ENCODE peak calls at places on chromosomes 1 and 21, in seven cellular contexts. N is IMR-90, X is mesenchymal stem cell, B is mesendoderm, Z is H9, Y is trophoblast cell, A is H1. L is an unnamed sample.

GRCh38 chr21:46180079-46180722 is 4.1 kb downstream of the SPATC1L start:
- DNase-seq in X (no peak), Y (no peak), B (no peak), N (no peak), A (no peak), Z (no peak), L (no peak)

GRCh38 chr1:81808760-81809159 is 8.0 kb downstream of the ADGRL2 start:
- DNase-seq in N (no peak), B (peak), Y (peak), A (no peak), Z (no peak), X (peak), L (no peak)

GRCh38 chr1:210233495-210234253 is 1.1 kb downstream of the SERTAD4 start:
- DNase-seq in Y (peak), B (peak), Z (peak), A (peak), X (peak), N (peak), L (peak)

GRCh38 chr21:33754493-33754892 is 112.2 kb downstream of the ITSN1 start:
- DNase-seq in N (no peak), Z (no peak), A (no peak), X (no peak), B (no peak), Y (no peak), L (no peak)

GRCh38 chr1:33358771-33359503 is 38.0 kb upstream of the A3GALT2 start:
- DNase-seq in N (no peak), X (no peak), Y (no peak), A (no peak), B (no peak), Z (no peak), L (no peak)

GRCh38 chr1:218374401-218374848 is 29.3 kb downstream of the TGFB2 start:
- DNase-seq in Z (no peak), X (peak), B (no peak), N (peak), A (no peak), Y (no peak), L (no peak)

GRCh38 chr1:67300561-67300960 is 7.1 kb upstream of the IL12RB2 start:
- DNase-seq in Y (no peak), B (no peak), Z (no peak), N (no peak), X (no peak), A (no peak), L (no peak)

GRCh38 chr1:7650801-7651200 is 120.3 kb upstream of the VAMP3 start:
- DNase-seq in Y (no peak), A (no peak), B (peak), N (no peak), Z (no peak), X (no peak), L (no peak)

GRCh38 chr1:63888984-63889383 is 115.2 kb downstream of the ROR1 start:
- DNase-seq in Z (no peak), N (peak), X (peak), B (no peak), Y (no peak), A (no peak), L (no peak)

GRCh38 chr1:55472784-55473183 is 257.6 kb upstream of the USP24 start:
- DNase-seq in B (peak), A (no peak), Y (no peak), X (no peak), N (peak), Z (no peak), L (no peak)

GRCh38 chr1:225343618-225344017 is 84.2 kb downstream of the LBR start:
- DNase-seq in B (no peak), N (peak), A (no peak), X (peak), Y (peak), Z (no peak), L (no peak)

GRCh38 chr1:6162773-6163172 is 17.3 kb downstream of the CHD5 start:
- DNase-seq in N (no peak), B (peak), Z (peak), Y (no peak), A (no peak), X (no peak), L (no peak)

GRCh38 chr1:219621047-219621786 is 8.3 kb upstream of the ZC3H11B start:
- DNase-seq in A (no peak), B (no peak), Y (no peak), X (no peak), N (no peak), Z (no peak), L (no peak)

GRCh38 chr21:16587141-16587570 is 857.4 kb downstream of the USP25 start:
- DNase-seq in B (peak), X (no peak), Y (peak), A (no peak), Z (peak), N (peak), L (no peak)

GRCh38 chr1:227889863-227890405 is 57.8 kb downstream of the WNT9A start:
- DNase-seq in N (no peak), X (no peak), B (no peak), Y (no peak), Z (no peak), A (peak), L (no peak)

GRCh38 chr1:31523769-31524168 is 52.5 kb upstream of the TINAGL1 start:
- DNase-seq in B (no peak), N (no peak), X (peak), Y (peak), Z (no peak), A (no peak), L (no peak)

GRCh38 chr1:152869808-152870419 is 8.2 kb upstream of the SMCP start:
- DNase-seq in N (peak), B (peak), Z (peak), X (peak), Y (peak), A (peak), L (peak)

GRCh38 chr21:32597205-32597604 is 11.9 kb upstream of the TCP10L start:
- DNase-seq in B (no peak), Z (no peak), X (peak), A (no peak), N (peak), Y (peak), L (no peak)

GRCh38 chr1:34781071-34781843 is at the start of gene GJB3:
- DNase-seq in B (peak), Z (peak), Y (peak), X (no peak), A (peak), N (no peak), L (no peak)

GRCh38 chr1:31581821-31582810 is 5.8 kb downstream of the TINAGL1 start:
- DNase-seq in Z (no peak), X (no peak), B (peak), N (no peak), A (no peak), Y (peak), L (no peak)

GRCh38 chr1:49051647-49052046 is 275.0 kb upstream of the BEND5 start:
- DNase-seq in A (no peak), Y (peak), B (peak), N (no peak), Z (no peak), X (no peak), L (no peak)

GRCh38 chr1:41791667-41792484 is 126.8 kb downstream of the HIVEP3 start:
- DNase-seq in Y (no peak), B (no peak), X (no peak), A (no peak), Z (no peak), N (no peak), L (no peak)

GRCh38 chr1:39980555-39981313 is 25.8 kb downstream of the MFSD2A start:
- DNase-seq in A (no peak), X (no peak), B (peak), Z (no peak), N (no peak), Y (peak), L (no peak)

GRCh38 chr1:101190441-101190840 is 46.4 kb upstream of the S1PR1 start:
- DNase-seq in B (no peak), Y (no peak), X (peak), Z (no peak), N (peak), A (no peak), L (no peak)

GRCh38 chr21:30710499-30710898 is 8.1 kb downstream of the KRTAP21-3 start:
- DNase-seq in Z (no peak), N (no peak), A (no peak), X (no peak), B (no peak), Y (no peak), L (no peak)

GRCh38 chr1:46804926-46805325 is 6.1 kb downstream of the CYP4B1 start:
- DNase-seq in Z (no peak), A (no peak), B (no peak), X (no peak), N (no peak), Y (no peak), L (no peak)

GRCh38 chr1:46807046-46807972 is 8.5 kb downstream of the CYP4B1 start:
- DNase-seq in Y (no peak), N (no peak), B (no peak), Z (no peak), X (no peak), A (no peak), L (no peak)

GRCh38 chr1:46804027-46804889 is 5.4 kb downstream of the CYP4B1 start:
- DNase-seq in A (no peak), Z (no peak), Y (no peak), B (no peak), N (no peak), X (no peak), L (no peak)

GRCh38 chr1:46806196-46807020 is 7.6 kb downstream of the CYP4B1 start:
- DNase-seq in X (no peak), A (no peak), Y (peak), B (no peak), N (no peak), Z (no peak), L (no peak)

GRCh38 chr1:46805755-46806154 is 6.9 kb downstream of the CYP4B1 start:
- DNase-seq in B (no peak), A (no peak), N (no peak), Z (no peak), X (no peak), Y (no peak), L (no peak)
- H2BK5ac ChIP-seq in B (no peak), A (no peak), N (no peak), Z (no peak), X (no peak), Y (no peak), L (no peak)

GRCh38 chr1:57615956-57616355 is 192.1 kb upstream of the DAB1 start:
- DNase-seq in A (no peak), X (no peak), Y (no peak), Z (no peak), B (no peak), N (no peak), L (no peak)
- H2BK5ac ChIP-seq in A (no peak), X (no peak), Y (no peak), Z (no peak), B (no peak), N (no peak), L (no peak)

GRCh38 chr1:207404849-207405525 is 49.1 kb upstream of the CR2 start:
- DNase-seq in X (peak), N (peak), A (no peak), B (peak), Y (peak), Z (no peak), L (peak)
- H2BK5ac ChIP-seq in X (no peak), N (no peak), A (no peak), B (no peak), Y (no peak), Z (no peak), L (no peak)

DNA sequence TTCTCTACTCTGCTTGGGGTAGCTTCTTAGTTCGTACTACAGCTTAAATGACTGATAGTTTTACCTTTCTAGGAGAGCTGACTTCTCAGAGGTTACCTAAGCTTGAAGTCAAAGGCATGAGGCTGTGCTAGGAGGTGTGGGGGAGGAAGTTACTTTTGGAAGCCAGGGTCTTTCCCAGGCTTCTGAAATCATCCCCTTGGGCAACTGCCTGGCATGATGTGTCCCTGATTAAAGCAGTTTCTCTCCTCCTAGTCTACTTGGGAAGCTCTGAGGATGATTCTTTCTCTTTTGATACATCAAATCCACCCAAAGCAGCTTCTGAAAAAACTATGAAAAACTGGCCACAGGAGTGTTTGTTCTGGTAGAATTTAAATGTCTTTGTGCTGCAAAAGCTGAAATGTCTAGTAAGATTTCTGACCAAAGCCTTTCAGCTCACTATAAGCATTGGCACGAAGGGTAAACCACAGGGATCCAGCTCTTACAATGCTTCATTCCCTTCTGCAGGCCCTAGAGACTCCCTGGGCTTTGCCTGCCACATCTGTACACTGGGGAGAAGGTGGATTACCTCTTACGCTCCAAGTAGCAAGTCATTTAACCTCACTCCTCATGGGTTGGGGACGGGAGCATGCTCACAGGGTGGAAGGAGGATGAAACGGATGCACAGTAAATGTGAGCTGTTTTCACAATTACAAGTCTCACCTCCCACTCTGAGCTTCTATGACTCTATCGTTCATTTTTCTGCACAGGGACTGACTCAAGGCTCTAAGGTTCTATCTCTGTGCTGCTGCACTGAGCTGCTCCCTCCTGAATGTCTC is 59.6 kb downstream of the RUNX1 start:
- DNase-seq in A (no peak), Z (no peak), X (peak), B (no peak), N (no peak), Y (no peak), L (no peak)
- H2BK5ac ChIP-seq in A (no peak), Z (no peak), X (no peak), B (no peak), N (no peak), Y (no peak), L (no peak)

GRCh38 chr21:22743085-22743484 is 1744.9 kb downstream of the NCAM2 start:
- DNase-seq in X (no peak), Z (no peak), N (no peak), B (peak), Y (no peak), A (no peak), L (no peak)
- H2BK5ac ChIP-seq in X (no peak), Z (no peak), N (no peak), B (no peak), Y (no peak), A (no peak), L (no peak)

GRCh38 chr1:212104586-212105282 is 69.2 kb downstream of the DTL start:
- DNase-seq in B (no peak), A (no peak), N (no peak), Z (no peak), Y (no peak), X (no peak), L (no peak)
- H2BK5ac ChIP-seq in B (no peak), A (no peak), N (no peak), Z (no peak), Y (no peak), X (no peak), L (no peak)

GRCh38 chr1:25703041-25703440 is 86.5 kb downstream of the MAN1C1 start:
- DNase-seq in X (no peak), Z (no peak), A (no peak), B (no peak), Y (no peak), N (no peak), L (no peak)

GRCh38 chr1:25703671-25704637 is 87.4 kb downstream of the MAN1C1 start:
- DNase-seq in A (no peak), X (no peak), N (no peak), B (no peak), Z (no peak), Y (no peak), L (no peak)

GRCh38 chr1:25707280-25708016 is 90.9 kb downstream of the MAN1C1 start:
- DNase-seq in N (peak), Z (no peak), A (no peak), Y (no peak), X (peak), B (peak), L (no peak)

GRCh38 chr1:25705699-25706098 is 89.1 kb downstream of the MAN1C1 start:
- DNase-seq in X (no peak), N (no peak), B (no peak), A (no peak), Z (no peak), Y (no peak), L (no peak)

GRCh38 chr1:25706146-25707089 is 89.8 kb downstream of the MAN1C1 start:
- DNase-seq in B (peak), N (no peak), Z (no peak), Y (no peak), A (no peak), X (no peak), L (no peak)
- H2BK5ac ChIP-seq in B (peak), N (no peak), Z (no peak), Y (no peak), A (peak), X (no peak), L (no peak)

GRCh38 chr1:171816300-171816901 is 24.9 kb upstream of the DNM3 start:
- DNase-seq in Z (no peak), N (no peak), X (no peak), Y (no peak), B (no peak), A (no peak), L (no peak)

GRCh38 chr1:171814692-171815091 is 26.6 kb upstream of the DNM3 start:
- DNase-seq in N (peak), X (no peak), A (no peak), Y (no peak), B (no peak), Z (no peak), L (no peak)

GRCh38 chr1:171817511-171818265 is 23.6 kb upstream of the DNM3 start:
- DNase-seq in Y (peak), X (peak), A (no peak), Z (peak), B (peak), N (peak), L (no peak)

GRCh38 chr1:171819946-171820345 is 21.4 kb upstream of the DNM3 start:
- DNase-seq in Z (no peak), B (no peak), A (no peak), X (no peak), Y (no peak), N (no peak), L (no peak)
- H2BK5ac ChIP-seq in Z (no peak), B (no peak), A (no peak), X (no peak), Y (no peak), N (no peak), L (no peak)